ENCODE peak calls at places on chromosomes 16 and 17, in eight cellular contexts. One of them, this sample, is unnamed.
A peak's percentile ranks its signal among the peaks of the same experiment; 100 is the strongest.

GRCh38 chr17:73122953-73123605 is 30.6 kb upstream of the SLC39A11 start:
- DNase-seq in pancreas: no peak
- DNase-seq in Peyer's patch: no peak
- DNase-seq in dorsolateral prefrontal cortex: no peak
- DNase-seq in neural progenitor cell: no peak
- DNase-seq in BE2C: no peak
- DNase-seq in H1: no peak
- DNase-seq in cardiac muscle cell: no peak
- DNase-seq in this sample: no peak

GRCh38 chr17:44902135-44902760 is 3.0 kb upstream of the EFTUD2 start:
- DNase-seq in pancreas: no peak
- DNase-seq in Peyer's patch: no peak
- DNase-seq in dorsolateral prefrontal cortex: no peak
- DNase-seq in neural progenitor cell: no peak
- DNase-seq in BE2C: no peak
- DNase-seq in H1: no peak
- DNase-seq in cardiac muscle cell: no peak
- DNase-seq in this sample: no peak

GRCh38 chr17:55286681-55287589 is 22.2 kb downstream of the HLF start:
- DNase-seq in pancreas: peak; percentile 36
- DNase-seq in Peyer's patch: peak; percentile 81
- DNase-seq in dorsolateral prefrontal cortex: no peak
- DNase-seq in neural progenitor cell: no peak
- DNase-seq in BE2C: no peak
- DNase-seq in H1: no peak
- DNase-seq in cardiac muscle cell: peak; percentile 58
- DNase-seq in this sample: no peak

GRCh38 chr17:2054262-2054739 is 602 bp upstream of the HIC1 start:
- DNase-seq in pancreas: no peak
- DNase-seq in Peyer's patch: peak; percentile 62
- DNase-seq in dorsolateral prefrontal cortex: peak; percentile 27
- DNase-seq in neural progenitor cell: no peak
- DNase-seq in BE2C: peak; percentile 39
- DNase-seq in H1: peak; percentile 74
- DNase-seq in cardiac muscle cell: peak; percentile 70
- DNase-seq in this sample: peak; percentile 44

GRCh38 chr17:75321506-75321905 is 32.3 kb upstream of the SLC25A19 start:
- DNase-seq in pancreas: no peak
- DNase-seq in Peyer's patch: no peak
- DNase-seq in dorsolateral prefrontal cortex: no peak
- DNase-seq in neural progenitor cell: no peak
- DNase-seq in BE2C: no peak
- DNase-seq in H1: no peak
- DNase-seq in cardiac muscle cell: no peak
- DNase-seq in this sample: no peak

GRCh38 chr17:27535178-27535928 is 79.1 kb downstream of the KSR1 start:
- DNase-seq in pancreas: no peak
- DNase-seq in Peyer's patch: no peak
- DNase-seq in dorsolateral prefrontal cortex: no peak
- DNase-seq in neural progenitor cell: no peak
- DNase-seq in BE2C: no peak
- DNase-seq in H1: no peak
- DNase-seq in cardiac muscle cell: no peak
- DNase-seq in this sample: no peak

GRCh38 chr17:45294506-45294905 is 22.3 kb downstream of the MAP3K14 start:
- DNase-seq in pancreas: peak; percentile 82
- DNase-seq in Peyer's patch: no peak
- DNase-seq in dorsolateral prefrontal cortex: no peak
- DNase-seq in neural progenitor cell: no peak
- DNase-seq in BE2C: no peak
- DNase-seq in H1: no peak
- DNase-seq in cardiac muscle cell: peak; percentile 93
- DNase-seq in this sample: peak; percentile 57

GRCh38 chr17:57107498-57108101 is 22.6 kb downstream of the AKAP1 start:
- DNase-seq in pancreas: no peak
- DNase-seq in Peyer's patch: peak; percentile 69
- DNase-seq in dorsolateral prefrontal cortex: no peak
- DNase-seq in neural progenitor cell: peak; percentile 18
- DNase-seq in BE2C: no peak
- DNase-seq in H1: no peak
- DNase-seq in cardiac muscle cell: no peak
- DNase-seq in this sample: no peak

GRCh38 chr17:49603720-49604119 is 28.0 kb downstream of the NXPH3 start:
- DNase-seq in pancreas: no peak
- DNase-seq in Peyer's patch: no peak
- DNase-seq in dorsolateral prefrontal cortex: no peak
- DNase-seq in neural progenitor cell: no peak
- DNase-seq in BE2C: no peak
- DNase-seq in H1: no peak
- DNase-seq in cardiac muscle cell: peak; percentile 72
- DNase-seq in this sample: no peak

GRCh38 chr17:69485901-69486643 is 71.6 kb downstream of the MAP2K6 start:
- DNase-seq in pancreas: no peak
- DNase-seq in Peyer's patch: no peak
- DNase-seq in dorsolateral prefrontal cortex: no peak
- DNase-seq in neural progenitor cell: no peak
- DNase-seq in BE2C: no peak
- DNase-seq in H1: no peak
- DNase-seq in cardiac muscle cell: no peak
- DNase-seq in this sample: no peak

GRCh38 chr17:41339571-41340169 is 11.0 kb downstream of the KRT33A start:
- DNase-seq in pancreas: no peak
- DNase-seq in Peyer's patch: no peak
- DNase-seq in dorsolateral prefrontal cortex: no peak
- DNase-seq in neural progenitor cell: no peak
- DNase-seq in BE2C: no peak
- DNase-seq in H1: peak; percentile 16
- DNase-seq in cardiac muscle cell: no peak
- DNase-seq in this sample: no peak

GRCh38 chr17:20924306-20924705 is 118.5 kb downstream of the USP22 start:
- DNase-seq in pancreas: no peak
- DNase-seq in Peyer's patch: no peak
- DNase-seq in dorsolateral prefrontal cortex: no peak
- DNase-seq in neural progenitor cell: no peak
- DNase-seq in BE2C: no peak
- DNase-seq in H1: no peak
- DNase-seq in cardiac muscle cell: no peak
- DNase-seq in this sample: no peak

GRCh38 chr17:20920813-20921199 is 122.0 kb downstream of the USP22 start:
- DNase-seq in pancreas: no peak
- DNase-seq in Peyer's patch: no peak
- DNase-seq in dorsolateral prefrontal cortex: no peak
- DNase-seq in neural progenitor cell: no peak
- DNase-seq in BE2C: no peak
- DNase-seq in H1: no peak
- DNase-seq in cardiac muscle cell: peak; percentile 48
- DNase-seq in this sample: no peak

GRCh38 chr17:20919990-20920812 is 122.6 kb downstream of the USP22 start:
- DNase-seq in pancreas: no peak
- DNase-seq in Peyer's patch: no peak
- DNase-seq in dorsolateral prefrontal cortex: no peak
- DNase-seq in neural progenitor cell: no peak
- DNase-seq in BE2C: no peak
- DNase-seq in H1: no peak
- DNase-seq in cardiac muscle cell: peak; percentile 24
- DNase-seq in this sample: no peak

GRCh38 chr17:20925091-20925490 is 117.7 kb downstream of the USP22 start:
- DNase-seq in pancreas: no peak
- DNase-seq in Peyer's patch: no peak
- DNase-seq in dorsolateral prefrontal cortex: no peak
- DNase-seq in neural progenitor cell: no peak
- DNase-seq in BE2C: no peak
- DNase-seq in H1: no peak
- DNase-seq in cardiac muscle cell: peak; percentile 51
- DNase-seq in this sample: no peak

DNA sequence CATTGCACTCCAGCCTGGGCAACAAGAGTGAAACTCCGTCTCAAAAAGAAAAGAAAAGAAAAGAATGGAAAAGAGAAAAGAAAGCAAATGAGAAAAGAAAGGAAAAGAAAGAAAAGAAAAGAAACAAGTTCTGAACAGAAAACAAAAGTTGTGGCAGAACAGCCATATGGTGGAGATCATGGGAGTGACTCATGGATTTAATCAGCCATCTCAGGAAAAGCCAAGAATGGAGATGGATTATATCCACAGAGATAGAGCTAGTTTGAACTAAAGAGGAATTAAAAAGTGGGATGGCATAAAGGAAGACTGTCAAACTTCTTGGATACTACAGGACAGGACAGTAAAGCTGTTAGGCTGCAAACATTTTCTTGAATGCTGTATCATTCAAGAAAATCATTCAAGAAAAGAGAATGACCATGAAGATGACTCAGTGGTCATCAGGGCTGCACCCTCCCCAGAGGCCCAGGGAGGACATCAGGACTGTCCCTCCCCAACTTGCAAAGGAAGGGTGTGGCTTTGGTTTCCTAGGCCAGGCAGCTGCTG is 120.6 kb downstream of the USP22 start:
- DNase-seq in pancreas: no peak
- DNase-seq in Peyer's patch: no peak
- DNase-seq in dorsolateral prefrontal cortex: no peak
- DNase-seq in neural progenitor cell: no peak
- DNase-seq in BE2C: no peak
- DNase-seq in H1: no peak
- DNase-seq in cardiac muscle cell: peak; percentile 55
- DNase-seq in this sample: peak; percentile 40
- TF ChIP-seq CTCF in pancreas: no peak
- TF ChIP-seq CTCF in Peyer's patch: no peak
- TF ChIP-seq CTCF in dorsolateral prefrontal cortex: no peak
- TF ChIP-seq CTCF in neural progenitor cell: no peak
- TF ChIP-seq CTCF in BE2C: no peak
- TF ChIP-seq CTCF in H1: no peak
- TF ChIP-seq CTCF in cardiac muscle cell: no peak
- TF ChIP-seq CTCF in this sample: no peak

GRCh38 chr16:89201467-89202377 is 1.4 kb upstream of the SLC22A31 start:
- DNase-seq in pancreas: peak; percentile 88
- DNase-seq in Peyer's patch: peak; percentile 92
- DNase-seq in dorsolateral prefrontal cortex: no peak
- DNase-seq in neural progenitor cell: peak; percentile 95
- DNase-seq in BE2C: peak; percentile 91
- DNase-seq in H1: peak; percentile 99
- DNase-seq in cardiac muscle cell: peak; percentile 70
- DNase-seq in this sample: peak; percentile 73

GRCh38 chr16:89199241-89200123 is 855 bp downstream of the SLC22A31 start:
- DNase-seq in pancreas: peak; percentile 27
- DNase-seq in Peyer's patch: peak; percentile 33
- DNase-seq in dorsolateral prefrontal cortex: no peak
- DNase-seq in neural progenitor cell: no peak
- DNase-seq in BE2C: no peak
- DNase-seq in H1: no peak
- DNase-seq in cardiac muscle cell: no peak
- DNase-seq in this sample: no peak

GRCh38 chr16:89198417-89199240 is 1.7 kb downstream of the SLC22A31 start:
- DNase-seq in pancreas: peak; percentile 16
- DNase-seq in Peyer's patch: peak; percentile 41
- DNase-seq in dorsolateral prefrontal cortex: no peak
- DNase-seq in neural progenitor cell: no peak
- DNase-seq in BE2C: no peak
- DNase-seq in H1: peak; percentile 45
- DNase-seq in cardiac muscle cell: no peak
- DNase-seq in this sample: peak; percentile 18

GRCh38 chr16:89200850-89201466 is 621 bp upstream of the SLC22A31 start:
- DNase-seq in pancreas: peak; percentile 22
- DNase-seq in Peyer's patch: peak; percentile 48
- DNase-seq in dorsolateral prefrontal cortex: no peak
- DNase-seq in neural progenitor cell: peak; percentile 66
- DNase-seq in BE2C: no peak
- DNase-seq in H1: no peak
- DNase-seq in cardiac muscle cell: no peak
- DNase-seq in this sample: no peak

DNA sequence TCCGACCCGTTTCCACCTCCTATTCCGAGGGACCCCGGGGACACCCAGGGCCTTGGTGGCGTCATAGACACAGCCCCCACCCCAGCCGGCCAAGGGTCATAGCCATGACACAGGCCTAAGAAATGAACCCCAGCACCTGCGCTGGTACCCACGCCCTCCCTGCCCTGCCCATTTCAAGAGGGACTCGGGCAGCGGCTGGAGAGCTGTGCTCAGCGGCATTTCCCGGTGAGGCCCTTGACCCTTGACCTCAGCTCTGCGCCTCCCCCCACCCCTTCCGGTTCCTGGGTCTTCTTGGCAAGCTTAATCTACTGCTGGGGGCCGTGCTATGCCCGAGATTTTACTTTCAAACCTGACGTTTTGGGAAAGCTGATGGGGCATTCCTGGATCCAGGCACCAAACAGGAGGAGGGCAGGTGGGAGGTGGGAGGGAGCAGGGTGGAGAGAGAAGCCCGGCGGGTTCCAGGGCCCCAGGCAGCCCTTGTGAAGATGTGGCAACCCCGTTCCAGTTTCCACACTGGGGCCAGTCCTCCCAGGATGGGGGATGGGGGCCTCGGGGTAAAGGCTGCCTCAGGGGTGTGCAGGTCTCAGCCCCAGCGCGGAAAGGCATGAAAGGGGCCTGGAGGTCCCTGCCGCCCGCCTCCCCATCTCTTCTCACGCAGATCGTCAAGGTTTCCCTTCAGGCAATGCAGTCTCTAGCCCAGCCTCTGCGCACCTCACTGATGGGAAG is at the start of gene SLC22A31:
- DNase-seq in pancreas: peak; percentile 42
- DNase-seq in Peyer's patch: peak; percentile 51
- DNase-seq in dorsolateral prefrontal cortex: no peak
- DNase-seq in neural progenitor cell: peak; percentile 27
- DNase-seq in BE2C: no peak
- DNase-seq in H1: peak; percentile 66
- DNase-seq in cardiac muscle cell: no peak
- DNase-seq in this sample: no peak
- H3K4me3 ChIP-seq in pancreas: peak within 1 kb of the TSS; percentile 47
- H3K4me3 ChIP-seq in Peyer's patch: peak within 1 kb of the TSS; percentile 41
- H3K4me3 ChIP-seq in dorsolateral prefrontal cortex: peak within 1 kb of the TSS; percentile 26
- H3K4me3 ChIP-seq in neural progenitor cell: peak within 1 kb of the TSS; percentile 51
- H3K4me3 ChIP-seq in BE2C: no peak within 1 kb of the TSS
- H3K4me3 ChIP-seq in H1: peak within 1 kb of the TSS; percentile 40
- H3K4me3 ChIP-seq in cardiac muscle cell: peak within 1 kb of the TSS; percentile 38
- H3K4me3 ChIP-seq in this sample: no peak within 1 kb of the TSS

GRCh38 chr17:35141681-35142466 is at the start of gene NLE1:
- DNase-seq in pancreas: peak; percentile 78
- DNase-seq in Peyer's patch: peak; percentile 87
- DNase-seq in dorsolateral prefrontal cortex: peak; percentile 77
- DNase-seq in neural progenitor cell: peak; percentile 88
- DNase-seq in BE2C: peak; percentile 89
- DNase-seq in H1: peak; percentile 98
- DNase-seq in cardiac muscle cell: peak; percentile 87
- DNase-seq in this sample: peak; percentile 81
- TF ChIP-seq CTCF in pancreas: peak; percentile 96
- TF ChIP-seq CTCF in Peyer's patch: peak; percentile 83
- TF ChIP-seq CTCF in dorsolateral prefrontal cortex: peak; percentile 96
- TF ChIP-seq CTCF in neural progenitor cell: peak; percentile 89
- TF ChIP-seq CTCF in BE2C: peak; percentile 78
- TF ChIP-seq CTCF in H1: peak; percentile 98
- TF ChIP-seq CTCF in cardiac muscle cell: peak; percentile 88
- TF ChIP-seq CTCF in this sample: peak; percentile 97

DNA sequence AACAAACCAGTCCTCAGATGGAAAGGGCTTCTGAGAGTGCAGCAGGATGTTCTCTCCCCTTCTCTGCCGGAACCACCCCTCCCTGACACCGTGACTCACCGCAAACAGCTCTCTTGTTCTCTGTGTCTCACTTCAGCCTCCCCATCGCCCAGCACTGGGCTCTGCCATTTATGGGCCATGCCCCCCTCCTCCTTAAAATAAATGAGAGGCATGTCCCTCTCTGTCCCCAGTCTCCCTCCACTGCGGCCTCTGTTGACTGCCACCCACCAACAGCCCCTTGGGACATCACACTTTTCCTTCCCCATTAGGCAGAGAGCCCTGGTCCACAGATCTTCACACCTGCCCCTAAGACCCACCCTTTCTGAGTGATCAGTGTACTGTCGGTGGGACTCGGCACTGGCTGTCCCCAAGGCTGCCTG is 6.3 kb downstream of the CCDC102A start:
- DNase-seq in pancreas: no peak
- DNase-seq in Peyer's patch: peak; percentile 53
- DNase-seq in dorsolateral prefrontal cortex: no peak
- DNase-seq in neural progenitor cell: no peak
- DNase-seq in BE2C: no peak
- DNase-seq in H1: no peak
- DNase-seq in cardiac muscle cell: peak; percentile 78
- DNase-seq in this sample: no peak
- H3K4me3 ChIP-seq in pancreas: no peak overlapping the region
- H3K4me3 ChIP-seq in Peyer's patch: no peak overlapping the region
- H3K4me3 ChIP-seq in dorsolateral prefrontal cortex: no peak overlapping the region
- H3K4me3 ChIP-seq in neural progenitor cell: no peak overlapping the region
- H3K4me3 ChIP-seq in BE2C: no peak overlapping the region
- H3K4me3 ChIP-seq in H1: peak overlapping the region; percentile 1
- H3K4me3 ChIP-seq in cardiac muscle cell: no peak overlapping the region
- H3K4me3 ChIP-seq in this sample: no peak overlapping the region